ENCODE peak calls at places on chromosomes 12 and 14, in ten cellular contexts. S is CD8-positive, alpha-beta memory T cell; A is neuronal stem cell; M is OCI-LY7; T is GM23338; R is right atrium auricular region; J is keratinocyte; E is RWPE2; W is CD8-positive, alpha-beta T cell; X is left ventricle myocardium inferior. Y is an unnamed sample. For H3K4me1, the result is how much of the 10 kb centered on the place peaks cover.

GRCh38 chr12:49975370-49975761 is 2.6 kb downstream of the AQP6 start:
- DNase-seq in S (no peak), A (no peak), M (no peak), T (no peak), R (no peak), J (no peak), E (no peak), W (no peak), X (no peak), Y (no peak)

GRCh38 chr14:49173765-49174373 is 412.3 kb downstream of the RPS29 start:
- DNase-seq in S (no peak), A (peak), M (peak), T (peak), R (no peak), J (peak), E (no peak), W (no peak), X (no peak), Y (peak)

GRCh38 chr12:55612646-55613045 is 24.0 kb upstream of the OR10P1 start:
- DNase-seq in S (no peak), A (no peak), M (no peak), T (no peak), R (no peak), J (no peak), E (no peak), W (no peak), X (no peak), Y (peak)

GRCh38 chr12:12527820-12528296 is 34.8 kb downstream of the DUSP16 start:
- DNase-seq in S (no peak), A (no peak), M (peak), T (peak), R (no peak), J (no peak), E (no peak), W (no peak), X (no peak), Y (no peak)

GRCh38 chr12:130286041-130286440 is 51.6 kb upstream of the PIWIL1 start:
- DNase-seq in S (no peak), A (no peak), M (no peak), T (peak), R (no peak), J (no peak), E (no peak), W (no peak), X (no peak), Y (no peak)

GRCh38 chr12:119307747-119308146 is 26.8 kb upstream of the CCDC60 start:
- DNase-seq in S (no peak), A (no peak), M (no peak), T (no peak), R (no peak), J (no peak), E (no peak), W (no peak), X (no peak), Y (no peak)

GRCh38 chr12:29738416-29738815 is 45.3 kb downstream of the TMTC1 start:
- DNase-seq in S (no peak), A (no peak), M (no peak), T (no peak), R (no peak), J (no peak), E (no peak), W (no peak), X (no peak), Y (no peak)

GRCh38 chr12:42588981-42589464 is 523 bp downstream of the PRICKLE1 start:
- DNase-seq in S (no peak), A (peak), M (peak), T (peak), R (no peak), J (no peak), E (no peak), W (no peak), X (peak), Y (no peak)

GRCh38 chr14:92577321-92577742 is 63.8 kb downstream of the RIN3 start:
- DNase-seq in S (no peak), A (no peak), M (no peak), T (no peak), R (no peak), J (no peak), E (no peak), W (no peak), X (no peak), Y (peak)

GRCh38 chr12:101459642-101460346 is 15.3 kb upstream of the SPIC start:
- DNase-seq in S (no peak), A (no peak), M (no peak), T (peak), R (no peak), J (no peak), E (no peak), W (no peak), X (no peak), Y (no peak)

GRCh38 chr12:16608346-16608745 is 2.4 kb upstream of the LMO3 start:
- DNase-seq in S (no peak), A (no peak), M (no peak), T (no peak), R (no peak), J (no peak), E (no peak), W (no peak), X (no peak), Y (no peak)
- H3K27ac ChIP-seq in S (no peak), A (no peak), M (peak), T (no peak), R (peak), J (no peak), E (no peak), W (no peak), X (peak), Y (no peak)

DNA sequence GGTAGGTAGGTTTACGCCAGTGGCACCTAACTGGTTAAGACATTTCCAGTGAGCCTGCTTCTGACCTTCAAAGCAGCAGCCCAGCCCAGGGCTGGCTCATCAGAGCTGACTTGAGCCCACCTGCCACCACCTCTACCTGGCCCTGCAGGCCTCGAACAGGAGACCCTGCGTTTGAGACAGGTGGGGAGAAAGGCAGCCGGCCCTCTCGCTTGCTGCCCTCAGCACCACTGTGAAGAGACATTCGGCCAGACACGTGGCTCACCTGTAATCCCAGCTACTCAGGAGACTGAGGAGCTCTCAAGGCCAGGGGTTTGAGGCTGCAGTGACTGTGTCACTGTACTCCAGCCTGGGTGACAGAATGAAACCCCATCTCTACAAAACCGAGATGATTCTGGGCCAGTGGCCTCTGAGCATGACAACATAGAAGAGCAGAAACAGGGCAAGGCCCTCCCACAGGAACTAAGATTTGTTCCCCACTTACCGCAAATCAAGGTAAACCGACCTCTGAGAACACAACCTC is 74.2 kb downstream of the TESC start:
- DNase-seq in S (no peak), A (no peak), M (no peak), T (no peak), R (no peak), J (no peak), E (no peak), W (no peak), X (no peak), Y (no peak)
- H3K4me1 ChIP-seq in S (under half), A (under half), M (under half), T (under half), R (under half), J (under half), E (under half), W (under half), X (under half), Y (under half)

DNA sequence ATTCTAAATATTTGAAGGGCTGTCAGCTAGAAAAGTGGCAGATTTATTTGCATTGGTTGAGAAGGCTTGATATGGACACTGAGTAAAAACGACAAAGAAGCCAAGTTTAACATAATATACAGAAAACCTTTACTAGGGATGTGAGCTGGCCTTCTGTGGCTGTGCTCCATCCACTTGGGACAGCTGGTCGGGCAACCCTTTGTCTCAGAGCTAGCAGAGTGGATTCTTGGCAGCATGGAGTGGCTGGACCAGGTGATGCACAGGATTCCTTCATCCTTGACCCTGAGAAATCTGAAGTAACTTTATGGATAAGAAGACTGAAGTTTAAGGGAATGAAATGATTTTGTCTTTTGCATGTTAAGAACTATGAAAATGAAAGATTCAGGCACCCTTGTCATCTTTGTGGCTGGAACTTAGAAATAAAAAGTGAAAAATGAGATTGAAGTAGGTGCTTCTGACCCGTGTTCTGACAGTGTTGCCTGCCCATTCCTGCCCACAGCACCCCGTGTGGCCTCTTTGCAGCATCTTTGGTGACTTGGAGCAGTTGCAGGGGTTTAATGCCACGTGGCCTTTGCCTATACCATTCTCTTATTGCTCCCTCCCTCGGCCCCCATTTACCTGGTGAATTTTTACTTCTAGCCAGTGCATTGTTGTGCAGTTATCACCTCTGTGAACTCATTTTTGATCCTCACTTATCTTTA is 32.6 kb downstream of the PELI2 start:
- DNase-seq in S (no peak), A (no peak), M (no peak), T (no peak), R (no peak), J (no peak), E (no peak), W (no peak), X (no peak), Y (no peak)
- H3K27ac ChIP-seq in S (no peak), A (no peak), M (no peak), T (no peak), R (no peak), J (no peak), E (no peak), W (no peak), X (no peak), Y (no peak)

DNA sequence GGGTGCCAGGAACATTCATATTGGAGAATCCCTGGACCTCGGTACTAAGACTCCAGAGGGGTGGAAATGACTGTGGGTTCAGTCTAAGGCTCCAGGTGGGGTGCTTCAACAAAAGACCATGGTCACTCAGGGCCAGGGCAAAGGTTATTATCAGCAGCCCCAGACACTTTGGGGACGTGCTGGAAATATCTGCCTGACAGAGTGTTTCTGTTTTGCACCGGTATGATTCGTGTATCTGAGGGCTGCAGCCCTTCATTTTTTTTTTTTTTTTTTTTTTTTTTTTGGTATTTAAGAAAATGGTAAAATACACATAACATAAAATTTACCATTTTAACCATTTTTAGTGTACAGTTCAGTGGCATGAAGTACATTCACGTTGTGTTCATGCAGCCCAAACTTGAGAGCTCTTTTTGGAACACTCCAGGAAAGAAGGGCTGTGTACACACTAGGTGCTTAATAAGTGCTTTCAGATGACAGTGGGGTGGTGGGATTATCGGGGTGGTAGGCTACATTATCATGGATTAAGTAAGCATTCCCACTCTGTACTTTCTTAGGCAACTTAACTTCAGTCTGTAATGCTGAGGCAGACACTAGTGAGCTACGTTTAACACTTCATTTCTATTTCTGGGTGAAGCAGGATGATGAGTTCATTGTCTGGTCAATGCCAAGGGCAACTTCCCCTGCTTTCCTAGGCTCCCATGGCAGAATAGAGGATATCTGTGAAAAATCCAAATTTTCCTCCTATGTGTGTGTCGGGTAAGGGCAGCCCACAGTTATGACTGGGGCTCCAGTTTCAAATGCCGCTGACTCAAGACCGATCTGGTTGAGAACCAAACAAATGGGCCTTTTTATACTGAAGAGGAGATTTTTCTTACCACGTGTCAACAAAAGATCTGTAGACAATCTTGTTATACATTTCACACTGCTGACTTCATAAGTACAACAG is 120.5 kb downstream of the CHST11 start:
- DNase-seq in S (no peak), A (no peak), M (no peak), T (no peak), R (no peak), J (no peak), E (no peak), W (no peak), X (no peak), Y (no peak)
- H3K4me1 ChIP-seq in S (under half), A (under half), M (half or more), T (under half), R (under half), J (under half), E (under half), W (under half), X (under half), Y (under half)

DNA sequence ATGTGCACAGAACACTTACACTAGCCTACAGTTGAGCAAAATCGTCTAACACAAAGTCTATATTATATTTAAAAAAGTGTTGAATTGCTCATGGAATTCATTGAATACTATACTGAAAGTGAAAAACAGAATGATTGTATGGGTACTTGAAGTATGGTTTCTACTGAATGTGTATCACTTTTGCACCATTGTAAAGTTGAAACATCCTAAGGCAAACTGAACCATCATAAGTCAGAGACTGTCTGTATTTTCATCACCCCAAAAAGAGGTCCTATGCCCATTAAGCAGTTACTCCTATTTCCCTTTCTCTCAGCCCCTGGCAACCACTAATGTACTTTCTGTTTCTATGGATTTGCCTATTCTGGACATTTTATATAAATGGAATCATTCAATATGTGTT is 4.4 kb upstream of the AMIGO2 start:
- DNase-seq in S (no peak), A (no peak), M (no peak), T (no peak), R (no peak), J (no peak), E (no peak), W (no peak), X (no peak), Y (no peak)
- H3K27ac ChIP-seq in S (no peak), A (no peak), M (no peak), T (no peak), R (no peak), J (no peak), E (peak), W (no peak), X (no peak), Y (no peak)

GRCh38 chr14:34088918-34089317 is 138.0 kb upstream of the EGLN3 start:
- DNase-seq in S (no peak), A (no peak), M (no peak), T (no peak), R (no peak), J (no peak), E (no peak), W (no peak), X (no peak), Y (no peak)

GRCh38 chr14:34094384-34094783 is 143.5 kb upstream of the EGLN3 start:
- DNase-seq in S (no peak), A (no peak), M (no peak), T (no peak), R (no peak), J (no peak), E (no peak), W (no peak), X (no peak), Y (no peak)

GRCh38 chr14:34090451-34090850 is 139.6 kb upstream of the EGLN3 start:
- DNase-seq in S (no peak), A (no peak), M (no peak), T (no peak), R (no peak), J (no peak), E (no peak), W (no peak), X (no peak), Y (no peak)

GRCh38 chr14:34098045-34098984 is 147.4 kb upstream of the EGLN3 start:
- DNase-seq in S (no peak), A (no peak), M (no peak), T (peak), R (no peak), J (no peak), E (no peak), W (no peak), X (no peak), Y (no peak)

GRCh38 chr14:34093878-34094277 is 143.0 kb upstream of the EGLN3 start:
- DNase-seq in S (no peak), A (no peak), M (no peak), T (no peak), R (no peak), J (no peak), E (no peak), W (no peak), X (no peak), Y (no peak)
- H3K4me1 ChIP-seq in S (under half), A (under half), M (under half), T (under half), R (under half), J (under half), E (under half), W (under half), X (under half), Y (under half)

GRCh38 chr14:32377046-32377445 is 47.9 kb downstream of the AKAP6 start:
- DNase-seq in S (no peak), A (no peak), M (no peak), T (no peak), R (no peak), J (no peak), E (no peak), W (no peak), X (no peak), Y (no peak)
- H3K27ac ChIP-seq in S (no peak), A (no peak), M (no peak), T (no peak), R (no peak), J (no peak), E (no peak), W (no peak), X (no peak), Y (no peak)

GRCh38 chr14:68521557-68521901 is 271.3 kb downstream of the ZFP36L1 start:
- DNase-seq in S (no peak), A (no peak), M (no peak), T (no peak), R (no peak), J (no peak), E (no peak), W (no peak), X (no peak), Y (no peak)

GRCh38 chr14:68518180-68518579 is 274.7 kb downstream of the ZFP36L1 start:
- DNase-seq in S (no peak), A (no peak), M (no peak), T (no peak), R (peak), J (no peak), E (no peak), W (no peak), X (no peak), Y (no peak)

GRCh38 chr14:68518910-68519686 is 273.8 kb downstream of the ZFP36L1 start:
- DNase-seq in S (no peak), A (no peak), M (no peak), T (no peak), R (peak), J (no peak), E (no peak), W (no peak), X (peak), Y (no peak)

GRCh38 chr14:68520637-68521556 is 272.0 kb downstream of the ZFP36L1 start:
- DNase-seq in S (no peak), A (no peak), M (no peak), T (peak), R (no peak), J (peak), E (peak), W (no peak), X (no peak), Y (no peak)

GRCh38 chr14:68519788-68520187 is 273.1 kb downstream of the ZFP36L1 start:
- DNase-seq in S (no peak), A (no peak), M (peak), T (no peak), R (no peak), J (no peak), E (no peak), W (no peak), X (no peak), Y (peak)
- H3K4me1 ChIP-seq in S (under half), A (under half), M (under half), T (under half), R (under half), J (half or more), E (under half), W (under half), X (half or more), Y (under half)

DNA sequence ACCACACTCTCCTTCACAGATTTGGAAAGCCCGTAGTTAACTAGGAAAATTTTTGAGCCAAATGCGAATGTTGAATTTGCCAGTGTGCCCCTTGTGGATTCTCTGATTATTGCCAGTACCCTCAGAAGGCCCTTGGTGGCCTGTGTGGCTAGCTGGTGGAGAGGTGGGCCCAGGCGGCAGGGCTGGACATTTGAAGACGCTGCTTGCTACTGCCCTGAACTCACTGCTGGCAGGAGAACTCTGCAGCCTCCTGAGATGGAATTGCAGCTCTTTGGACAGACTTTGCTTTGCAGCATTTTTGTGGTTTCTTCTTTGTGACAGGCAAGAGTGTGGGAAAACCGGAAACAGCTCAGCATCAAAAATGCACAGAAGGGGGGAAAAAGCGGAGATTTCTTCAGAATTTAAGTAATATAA is 97.6 kb downstream of the TGFB3 start:
- DNase-seq in S (no peak), A (no peak), M (no peak), T (peak), R (no peak), J (no peak), E (no peak), W (no peak), X (no peak), Y (no peak)
- H3K27ac ChIP-seq in S (no peak), A (no peak), M (no peak), T (no peak), R (no peak), J (no peak), E (peak), W (no peak), X (no peak), Y (no peak)

Y was measured in MM.1S.